ENCODE peak calls at places on chromosomes 5 and 9, in six cellular contexts. O is IMR-90, F is neuronal stem cell, K is trophoblast cell, S is H1, J is mesenchymal stem cell. G is an unnamed sample.

GRCh38 chr9:14945351-14945750 is 35.1 kb upstream of the FREM1 start:
- DNase-seq in O (no peak), F (no peak), K (no peak), S (no peak), J (no peak), G (no peak)

GRCh38 chr5:35239911-35240610 is 9.8 kb upstream of the PRLR start:
- DNase-seq in O (no peak), F (no peak), K (no peak), S (no peak), J (no peak), G (no peak)

GRCh38 chr5:157203417-157203816 is 22.8 kb downstream of the ITK start:
- DNase-seq in O (no peak), F (no peak), K (no peak), S (no peak), J (no peak), G (no peak)

GRCh38 chr5:52356311-52356918 is 431.3 kb upstream of the ITGA1 start:
- DNase-seq in O (peak; percentile 2), F (no peak), K (no peak), S (no peak), J (peak; percentile 22), G (no peak)

GRCh38 chr5:42767491-42768105 is 11.0 kb downstream of the CCDC152 start:
- DNase-seq in O (peak; percentile 13), F (no peak), K (no peak), S (no peak), J (peak; percentile 44), G (no peak)

GRCh38 chr9:79658926-79659325 is 87.2 kb downstream of the TLE4 start:
- DNase-seq in O (no peak), F (no peak), K (no peak), S (no peak), J (no peak), G (no peak)

GRCh38 chr9:86987900-86988299 is 40.6 kb upstream of the GAS1 start:
- DNase-seq in O (no peak), F (no peak), K (no peak), S (no peak), J (no peak), G (no peak)

GRCh38 chr5:77171141-77171910 is 39.2 kb upstream of the PDE8B start:
- DNase-seq in O (no peak), F (no peak), K (no peak), S (no peak), J (no peak), G (no peak)

GRCh38 chr5:179870403-179870903 is 11.8 kb upstream of the MRNIP start:
- DNase-seq in O (peak; percentile 52), F (no peak), K (no peak), S (peak; percentile 60), J (peak; percentile 55), G (peak; percentile 81)

GRCh38 chr9:112914524-112914923 is 23.8 kb upstream of the SLC46A2 start:
- DNase-seq in O (no peak), F (no peak), K (no peak), S (no peak), J (no peak), G (no peak)

GRCh38 chr9:118522093-118523028 is 818.2 kb downstream of the TLR4 start:
- DNase-seq in O (no peak), F (peak; percentile 68), K (no peak), S (peak; percentile 67), J (peak; percentile 61), G (peak; percentile 90)

GRCh38 chr9:135023389-135023788 is 64.1 kb upstream of the OLFM1 start:
- DNase-seq in O (no peak), F (no peak), K (peak; percentile 2), S (no peak), J (no peak), G (no peak)

GRCh38 chr5:127705120-127705892 is 2.1 kb downstream of the CCDC192 start:
- DNase-seq in O (peak; percentile 86), F (no peak), K (peak; percentile 9), S (no peak), J (peak; percentile 84), G (no peak)

GRCh38 chr5:149283611-149284480 is 12.2 kb downstream of the AFAP1L1 start:
- DNase-seq in O (no peak), F (no peak), K (no peak), S (no peak), J (no peak), G (no peak)

GRCh38 chr5:14208071-14209021 is 65.2 kb downstream of the TRIO start:
- DNase-seq in O (peak; percentile 94), F (no peak), K (no peak), S (no peak), J (peak; percentile 96), G (no peak)

GRCh38 chr5:158943057-158943456 is 156.7 kb downstream of the EBF1 start:
- DNase-seq in O (peak; percentile 91), F (no peak), K (no peak), S (no peak), J (peak; percentile 93), G (no peak)

GRCh38 chr9:119289740-119290139 is 79.5 kb downstream of the BRINP1 start:
- DNase-seq in O (no peak), F (peak; percentile 64), K (no peak), S (no peak), J (peak; percentile 33), G (peak; percentile 46)

GRCh38 chr5:22577006-22577405 is 276.1 kb downstream of the CDH12 start:
- DNase-seq in O (no peak), F (no peak), K (no peak), S (no peak), J (no peak), G (no peak)

GRCh38 chr9:130927995-130928900 is 10.8 kb downstream of the FIBCD1 start:
- DNase-seq in O (peak; percentile 72), F (no peak), K (no peak), S (no peak), J (no peak), G (no peak)

GRCh38 chr9:27361401-27361953 is 64.5 kb upstream of the EQTN start:
- DNase-seq in O (no peak), F (no peak), K (no peak), S (no peak), J (no peak), G (no peak)

GRCh38 chr5:143121135-143121474 is 282.4 kb downstream of the NR3C1 start:
- DNase-seq in O (no peak), F (no peak), K (no peak), S (no peak), J (no peak), G (no peak)

GRCh38 chr5:143119301-143119769 is 284.2 kb downstream of the NR3C1 start:
- DNase-seq in O (peak; percentile 35), F (no peak), K (no peak), S (no peak), J (no peak), G (no peak)

GRCh38 chr5:143120460-143121134 is 282.9 kb downstream of the NR3C1 start:
- DNase-seq in O (no peak), F (no peak), K (no peak), S (no peak), J (no peak), G (no peak)

GRCh38 chr5:143118222-143118621 is 285.3 kb downstream of the NR3C1 start:
- DNase-seq in O (no peak), F (no peak), K (no peak), S (no peak), J (no peak), G (no peak)

DNA sequence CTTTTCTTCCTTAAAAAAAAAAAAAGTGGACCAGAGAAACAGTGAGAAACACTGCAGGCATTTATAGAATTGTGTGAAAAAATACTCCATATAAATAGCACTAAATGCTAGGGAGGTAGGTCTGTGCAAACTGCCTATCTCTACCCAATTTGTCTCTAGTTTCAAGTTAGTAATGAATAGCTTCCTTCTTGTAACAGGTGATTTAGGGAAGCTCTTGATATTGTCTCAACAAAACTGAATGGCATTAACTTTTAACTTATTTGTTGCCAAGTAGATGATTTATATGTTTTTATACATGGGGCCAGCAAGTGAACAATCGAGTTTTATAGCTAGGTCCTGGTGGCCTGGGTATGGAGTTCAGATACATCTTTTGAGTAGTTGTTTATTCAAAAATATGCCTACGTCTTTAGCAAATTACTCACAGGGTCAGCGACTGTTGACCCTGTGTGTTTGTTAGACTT is 283.6 kb downstream of the NR3C1 start:
- DNase-seq in O (no peak), F (no peak), K (no peak), S (no peak), J (peak; percentile 43), G (no peak)
- H3K9ac ChIP-seq in O (no peak overlapping the region), F (no peak overlapping the region), K (no peak overlapping the region), S (no peak overlapping the region), J (no peak overlapping the region), G (no peak overlapping the region)

GRCh38 chr5:163756170-163756569 is 250.8 kb downstream of the MAT2B start:
- DNase-seq in O (no peak), F (no peak), K (no peak), S (no peak), J (no peak), G (no peak)
- H3K14ac ChIP-seq in O (no peak overlapping the region), F (no peak overlapping the region), K (no peak overlapping the region), S (no peak overlapping the region), J (no peak overlapping the region), G (no peak overlapping the region)

GRCh38 chr9:109274768-109275596 is 45.9 kb downstream of the EPB41L4B start:
- DNase-seq in O (no peak), F (no peak), K (no peak), S (no peak), J (no peak), G (no peak)

GRCh38 chr9:109278216-109278615 is 42.6 kb downstream of the EPB41L4B start:
- DNase-seq in O (no peak), F (no peak), K (peak; percentile 18), S (no peak), J (no peak), G (no peak)

GRCh38 chr9:109277451-109277850 is 43.4 kb downstream of the EPB41L4B start:
- DNase-seq in O (no peak), F (no peak), K (no peak), S (no peak), J (no peak), G (no peak)

GRCh38 chr9:109278848-109279247 is 42.0 kb downstream of the EPB41L4B start:
- DNase-seq in O (no peak), F (no peak), K (no peak), S (no peak), J (no peak), G (no peak)

DNA sequence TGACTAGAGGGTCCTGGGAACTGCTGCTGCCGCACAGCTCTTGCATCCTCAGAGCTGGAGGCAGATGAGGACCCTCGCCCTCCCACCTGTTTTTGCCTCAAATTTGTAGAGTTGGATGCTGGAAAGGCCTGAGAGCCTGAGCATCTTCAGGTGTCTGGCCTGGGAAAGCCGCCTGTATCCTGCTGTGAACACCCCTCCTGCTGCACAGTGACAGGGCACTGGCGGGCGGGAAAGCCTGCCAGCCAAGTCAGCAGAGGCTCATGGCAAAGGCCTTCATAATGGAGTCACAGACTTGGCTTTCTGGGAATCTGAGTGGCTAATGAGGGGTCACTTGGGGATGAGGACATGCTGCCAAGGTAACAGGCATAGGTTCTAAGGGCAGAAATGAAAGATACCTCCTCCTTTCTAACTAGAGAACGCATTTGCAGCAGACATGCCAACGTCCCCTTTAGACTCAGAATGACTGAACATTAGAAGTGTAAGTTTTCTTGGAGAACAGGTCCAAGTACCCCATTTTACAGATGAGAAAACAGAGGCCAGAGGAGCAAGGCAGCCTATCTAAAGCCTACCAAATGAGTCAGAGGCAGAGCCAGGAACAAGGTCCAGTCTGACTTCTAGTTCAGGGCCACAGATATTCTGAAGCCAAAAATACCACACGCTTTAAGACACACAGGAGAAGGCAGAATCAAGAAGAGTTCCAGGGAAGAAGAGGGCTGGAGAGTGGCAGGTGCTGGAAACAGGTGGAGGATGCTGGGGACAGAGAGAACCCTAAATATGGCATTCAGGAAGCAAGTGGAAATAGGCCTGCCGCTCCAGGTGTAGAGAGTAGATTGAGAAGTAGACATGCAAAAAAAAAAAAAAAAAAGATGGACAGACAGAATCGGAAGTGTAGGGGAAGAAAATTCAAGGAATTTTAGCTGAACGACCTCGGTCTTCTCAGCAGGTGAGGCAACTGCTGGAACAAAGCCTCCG is 44.1 kb downstream of the EPB41L4B start:
- DNase-seq in O (no peak), F (no peak), K (no peak), S (no peak), J (no peak), G (no peak)
- H3K9ac ChIP-seq in O (no peak overlapping the region), F (no peak overlapping the region), K (no peak overlapping the region), S (no peak overlapping the region), J (no peak overlapping the region), G (no peak overlapping the region)

GRCh38 chr9:93256878-93257807 is 73.2 kb downstream of the WNK2 start:
- DNase-seq in O (no peak), F (no peak), K (no peak), S (peak; percentile 39), J (no peak), G (peak; percentile 21)
- H3K14ac ChIP-seq in O (no peak overlapping the region), F (peak overlapping the region; percentile 79), K (no peak overlapping the region), S (no peak overlapping the region), J (peak overlapping the region; percentile 36), G (no peak overlapping the region)